ENCODE peak calls at places on chromosomes 16 and 17, in five cellular contexts. One of them, this sample, is unnamed.

GRCh38 chr16:53417011-53417410 is 17.3 kb upstream of the RBL2 start:
- DNase-seq in non-pigmented ciliary epithelial cell: no peak
- DNase-seq in hepatocyte: no peak
- DNase-seq in thoracic aorta: no peak
- DNase-seq in NCI-H69: no peak
- DNase-seq in this sample: peak

GRCh38 chr17:71482625-71483024 is 638.2 kb upstream of the SOX9 start:
- DNase-seq in non-pigmented ciliary epithelial cell: no peak
- DNase-seq in NCI-H69: peak
- DNase-seq in thoracic aorta: no peak
- DNase-seq in hepatocyte: no peak
- DNase-seq in this sample: no peak

GRCh38 chr17:38879878-38880727 is 10.2 kb downstream of the LASP1 start:
- DNase-seq in non-pigmented ciliary epithelial cell: no peak
- DNase-seq in thoracic aorta: no peak
- DNase-seq in NCI-H69: peak
- DNase-seq in hepatocyte: peak
- DNase-seq in this sample: peak

GRCh38 chr17:51860934-51861561 is 297.5 kb downstream of the CA10 start:
- DNase-seq in non-pigmented ciliary epithelial cell: no peak
- DNase-seq in hepatocyte: peak
- DNase-seq in thoracic aorta: no peak
- DNase-seq in NCI-H69: peak
- DNase-seq in this sample: no peak

GRCh38 chr17:48541574-48542113 is 3.3 kb downstream of the HOXB2 start:
- DNase-seq in hepatocyte: peak
- DNase-seq in NCI-H69: peak
- DNase-seq in non-pigmented ciliary epithelial cell: no peak
- DNase-seq in thoracic aorta: no peak
- DNase-seq in this sample: peak

GRCh38 chr16:14111713-14112538 is 40.8 kb downstream of the MRTFB start:
- DNase-seq in non-pigmented ciliary epithelial cell: no peak
- DNase-seq in NCI-H69: peak
- DNase-seq in thoracic aorta: no peak
- DNase-seq in hepatocyte: peak
- DNase-seq in this sample: no peak

GRCh38 chr17:61157246-61157887 is 242.3 kb upstream of the TBX2 start:
- DNase-seq in thoracic aorta: no peak
- DNase-seq in NCI-H69: peak
- DNase-seq in hepatocyte: peak
- DNase-seq in non-pigmented ciliary epithelial cell: no peak
- DNase-seq in this sample: peak

GRCh38 chr16:73068546-73069401 is 20.8 kb upstream of the ZFHX3 start:
- DNase-seq in non-pigmented ciliary epithelial cell: peak
- DNase-seq in hepatocyte: no peak
- DNase-seq in NCI-H69: peak
- DNase-seq in thoracic aorta: peak
- DNase-seq in this sample: peak

GRCh38 chr17:43790311-43790940 is 10.2 kb downstream of the CFAP97D1 start:
- DNase-seq in non-pigmented ciliary epithelial cell: no peak
- DNase-seq in hepatocyte: no peak
- DNase-seq in thoracic aorta: no peak
- DNase-seq in NCI-H69: peak
- DNase-seq in this sample: no peak

GRCh38 chr16:2038359-2039285 is 9.0 kb downstream of the NTHL1 start:
- DNase-seq in thoracic aorta: no peak
- DNase-seq in NCI-H69: no peak
- DNase-seq in hepatocyte: peak
- DNase-seq in non-pigmented ciliary epithelial cell: no peak
- DNase-seq in this sample: no peak

GRCh38 chr16:67537270-67537635 is 8.6 kb downstream of the RIPOR1 start:
- DNase-seq in NCI-H69: peak
- DNase-seq in hepatocyte: peak
- DNase-seq in thoracic aorta: no peak
- DNase-seq in non-pigmented ciliary epithelial cell: no peak
- DNase-seq in this sample: peak

GRCh38 chr17:81714412-81715106 is 2.5 kb downstream of the SLC25A10 start:
- DNase-seq in NCI-H69: no peak
- DNase-seq in thoracic aorta: no peak
- DNase-seq in hepatocyte: no peak
- DNase-seq in non-pigmented ciliary epithelial cell: no peak
- DNase-seq in this sample: no peak

GRCh38 chr16:397736-398332 is 835 bp downstream of the NME4 start:
- DNase-seq in NCI-H69: peak
- DNase-seq in thoracic aorta: no peak
- DNase-seq in hepatocyte: peak
- DNase-seq in non-pigmented ciliary epithelial cell: no peak
- DNase-seq in this sample: peak

GRCh38 chr17:61400786-61401279 is 1.2 kb downstream of the TBX2 start:
- DNase-seq in NCI-H69: no peak
- DNase-seq in hepatocyte: no peak
- DNase-seq in thoracic aorta: no peak
- DNase-seq in non-pigmented ciliary epithelial cell: no peak
- DNase-seq in this sample: peak

GRCh38 chr16:69169051-69169450 is 17.9 kb upstream of the SNTB2 start:
- DNase-seq in non-pigmented ciliary epithelial cell: no peak
- DNase-seq in NCI-H69: no peak
- DNase-seq in thoracic aorta: no peak
- DNase-seq in hepatocyte: no peak
- DNase-seq in this sample: no peak

GRCh38 chr16:14362774-14363371 is 267.2 kb downstream of the PARN start:
- DNase-seq in non-pigmented ciliary epithelial cell: no peak
- DNase-seq in thoracic aorta: no peak
- DNase-seq in NCI-H69: no peak
- DNase-seq in hepatocyte: no peak
- DNase-seq in this sample: peak

GRCh38 chr17:58556833-58557250 is 42.4 kb upstream of the MTMR4 start:
- DNase-seq in thoracic aorta: no peak
- DNase-seq in non-pigmented ciliary epithelial cell: no peak
- DNase-seq in NCI-H69: no peak
- DNase-seq in hepatocyte: no peak
- DNase-seq in this sample: no peak

GRCh38 chr17:42488032-42488431 is 29.4 kb downstream of the ATP6V0A1 start:
- DNase-seq in non-pigmented ciliary epithelial cell: no peak
- DNase-seq in NCI-H69: no peak
- DNase-seq in thoracic aorta: no peak
- DNase-seq in hepatocyte: no peak
- DNase-seq in this sample: no peak

GRCh38 chr16:35176449-35176848 is 1717.0 kb downstream of the TP53TG3F start:
- DNase-seq in hepatocyte: no peak
- DNase-seq in NCI-H69: no peak
- DNase-seq in thoracic aorta: no peak
- DNase-seq in non-pigmented ciliary epithelial cell: no peak
- DNase-seq in this sample: no peak

GRCh38 chr16:797120-797420 is 3.5 kb downstream of the GNG13 start:
- DNase-seq in hepatocyte: no peak
- DNase-seq in non-pigmented ciliary epithelial cell: no peak
- DNase-seq in NCI-H69: peak
- DNase-seq in thoracic aorta: no peak
- DNase-seq in this sample: no peak

GRCh38 chr16:86343733-86344585 is 166.4 kb upstream of the FOXF1 start:
- DNase-seq in thoracic aorta: no peak
- DNase-seq in non-pigmented ciliary epithelial cell: no peak
- DNase-seq in hepatocyte: peak
- DNase-seq in NCI-H69: no peak
- DNase-seq in this sample: no peak

GRCh38 chr16:77062878-77063566 is 128.0 kb upstream of the MON1B start:
- DNase-seq in hepatocyte: no peak
- DNase-seq in NCI-H69: no peak
- DNase-seq in thoracic aorta: no peak
- DNase-seq in non-pigmented ciliary epithelial cell: no peak
- DNase-seq in this sample: no peak

GRCh38 chr17:39164675-39165143 is 1.3 kb downstream of the ARL5C start:
- DNase-seq in non-pigmented ciliary epithelial cell: peak
- DNase-seq in hepatocyte: peak
- DNase-seq in NCI-H69: peak
- DNase-seq in thoracic aorta: peak
- DNase-seq in this sample: peak

GRCh38 chr17:61972311-61972710 is 44.5 kb upstream of the INTS2 start:
- DNase-seq in non-pigmented ciliary epithelial cell: no peak
- DNase-seq in thoracic aorta: no peak
- DNase-seq in hepatocyte: no peak
- DNase-seq in NCI-H69: no peak
- DNase-seq in this sample: no peak

GRCh38 chr17:34979650-34980352 is 511 bp upstream of the LIG3 start:
- DNase-seq in NCI-H69: peak
- DNase-seq in non-pigmented ciliary epithelial cell: no peak
- DNase-seq in thoracic aorta: no peak
- DNase-seq in hepatocyte: no peak
- DNase-seq in this sample: peak

GRCh38 chr16:82037666-82038065 is 2.6 kb downstream of the HSD17B2 start:
- DNase-seq in hepatocyte: no peak
- DNase-seq in NCI-H69: peak
- DNase-seq in non-pigmented ciliary epithelial cell: no peak
- DNase-seq in thoracic aorta: no peak
- DNase-seq in this sample: no peak

GRCh38 chr17:3804503-3804931 is 3.5 kb upstream of the ITGAE start:
- DNase-seq in hepatocyte: peak
- DNase-seq in non-pigmented ciliary epithelial cell: no peak
- DNase-seq in NCI-H69: no peak
- DNase-seq in thoracic aorta: no peak
- DNase-seq in this sample: peak

GRCh38 chr16:76059186-76059585 is 218.0 kb upstream of the CNTNAP4 start:
- DNase-seq in hepatocyte: no peak
- DNase-seq in NCI-H69: no peak
- DNase-seq in thoracic aorta: no peak
- DNase-seq in non-pigmented ciliary epithelial cell: no peak
- DNase-seq in this sample: no peak

GRCh38 chr16:86739808-86740207 is 161.5 kb downstream of the FOXL1 start:
- DNase-seq in NCI-H69: no peak
- DNase-seq in thoracic aorta: no peak
- DNase-seq in non-pigmented ciliary epithelial cell: no peak
- DNase-seq in hepatocyte: peak
- DNase-seq in this sample: no peak

GRCh38 chr17:72465191-72466024 is 344.6 kb downstream of the SOX9 start:
- DNase-seq in thoracic aorta: no peak
- DNase-seq in hepatocyte: peak
- DNase-seq in non-pigmented ciliary epithelial cell: peak
- DNase-seq in NCI-H69: peak
- DNase-seq in this sample: peak

GRCh38 chr16:66036162-66036561 is 330.3 kb upstream of the CDH5 start:
- DNase-seq in non-pigmented ciliary epithelial cell: no peak
- DNase-seq in thoracic aorta: no peak
- DNase-seq in NCI-H69: no peak
- DNase-seq in hepatocyte: no peak
- DNase-seq in this sample: no peak

GRCh38 chr17:45313419-45313771 is 3.4 kb downstream of the MAP3K14 start:
- DNase-seq in hepatocyte: no peak
- DNase-seq in thoracic aorta: no peak
- DNase-seq in non-pigmented ciliary epithelial cell: no peak
- DNase-seq in NCI-H69: no peak
- DNase-seq in this sample: no peak

GRCh38 chr17:64217249-64217652 is 45.8 kb downstream of the TEX2 start:
- DNase-seq in NCI-H69: peak
- DNase-seq in non-pigmented ciliary epithelial cell: no peak
- DNase-seq in hepatocyte: no peak
- DNase-seq in thoracic aorta: no peak
- DNase-seq in this sample: peak

GRCh38 chr17:47949197-47949759 is 7.9 kb downstream of the PNPO start:
- DNase-seq in hepatocyte: peak
- DNase-seq in thoracic aorta: peak
- DNase-seq in NCI-H69: peak
- DNase-seq in non-pigmented ciliary epithelial cell: peak
- DNase-seq in this sample: peak

GRCh38 chr17:43734376-43734775 is 24.2 kb downstream of the SOST start:
- DNase-seq in non-pigmented ciliary epithelial cell: peak
- DNase-seq in thoracic aorta: no peak
- DNase-seq in NCI-H69: no peak
- DNase-seq in hepatocyte: no peak
- DNase-seq in this sample: peak

GRCh38 chr16:67149276-67150057 is 1.3 kb downstream of the B3GNT9 start:
- DNase-seq in non-pigmented ciliary epithelial cell: no peak
- DNase-seq in NCI-H69: no peak
- DNase-seq in hepatocyte: no peak
- DNase-seq in thoracic aorta: no peak
- DNase-seq in this sample: peak

GRCh38 chr16:1871974-1872635 is at the start of gene MEIOB:
- DNase-seq in NCI-H69: peak
- DNase-seq in hepatocyte: peak
- DNase-seq in non-pigmented ciliary epithelial cell: no peak
- DNase-seq in thoracic aorta: no peak
- DNase-seq in this sample: no peak

GRCh38 chr17:63497708-63498483 is 21.0 kb downstream of the ACE start:
- DNase-seq in thoracic aorta: no peak
- DNase-seq in NCI-H69: peak
- DNase-seq in hepatocyte: no peak
- DNase-seq in non-pigmented ciliary epithelial cell: no peak
- DNase-seq in this sample: peak

GRCh38 chr16:72952404-72953301 is 95.3 kb downstream of the ZFHX3 start:
- DNase-seq in thoracic aorta: no peak
- DNase-seq in non-pigmented ciliary epithelial cell: peak
- DNase-seq in hepatocyte: no peak
- DNase-seq in NCI-H69: no peak
- DNase-seq in this sample: peak

GRCh38 chr17:74474043-74474792 is 7.8 kb downstream of the CD300A start:
- DNase-seq in NCI-H69: peak
- DNase-seq in hepatocyte: no peak
- DNase-seq in non-pigmented ciliary epithelial cell: no peak
- DNase-seq in thoracic aorta: no peak
- DNase-seq in this sample: no peak